ENCODE peak calls at places on chromosomes 12 and 14, in four cellular contexts. One of them, this sample, is unnamed. For H3K27me3, the result is how much of the 10 kb centered on the place peaks cover.

GRCh38 chr14:48527832-48528231 is 852.4 kb upstream of the MDGA2 start:
- DNase-seq in BE2C: no peak
- DNase-seq in HL-60: no peak
- DNase-seq in dorsolateral prefrontal cortex: no peak
- DNase-seq in this sample: no peak

GRCh38 chr12:104462931-104463339 is 6.2 kb downstream of the CHST11 start:
- DNase-seq in BE2C: no peak
- DNase-seq in HL-60: peak
- DNase-seq in dorsolateral prefrontal cortex: no peak
- DNase-seq in this sample: no peak

GRCh38 chr14:34646570-34647255 is 16.8 kb upstream of the SNX6 start:
- DNase-seq in BE2C: no peak
- DNase-seq in HL-60: no peak
- DNase-seq in dorsolateral prefrontal cortex: no peak
- DNase-seq in this sample: no peak

GRCh38 chr14:88841741-88842140 is 17.3 kb downstream of the TTC8 start:
- DNase-seq in BE2C: no peak
- DNase-seq in HL-60: no peak
- DNase-seq in dorsolateral prefrontal cortex: no peak
- DNase-seq in this sample: no peak

GRCh38 chr14:65821224-65821753 is 408.8 kb downstream of the FUT8 start:
- DNase-seq in BE2C: no peak
- DNase-seq in HL-60: no peak
- DNase-seq in dorsolateral prefrontal cortex: no peak
- DNase-seq in this sample: no peak

GRCh38 chr14:90039253-90040010 is 22.4 kb upstream of the KCNK13 start:
- DNase-seq in BE2C: no peak
- DNase-seq in HL-60: no peak
- DNase-seq in dorsolateral prefrontal cortex: no peak
- DNase-seq in this sample: no peak

GRCh38 chr12:57897296-57897974 is 43.9 kb upstream of the ATP23 start:
- DNase-seq in BE2C: no peak
- DNase-seq in HL-60: no peak
- DNase-seq in dorsolateral prefrontal cortex: no peak
- DNase-seq in this sample: no peak

GRCh38 chr14:92747701-92748258 is 647 bp downstream of the LGMN start:
- DNase-seq in BE2C: no peak
- DNase-seq in HL-60: no peak
- DNase-seq in dorsolateral prefrontal cortex: no peak
- DNase-seq in this sample: no peak

GRCh38 chr12:121800694-121801600 is 2.9 kb upstream of the SETD1B start:
- DNase-seq in BE2C: peak
- DNase-seq in HL-60: peak
- DNase-seq in dorsolateral prefrontal cortex: peak
- DNase-seq in this sample: peak

GRCh38 chr14:23380197-23381016 is 3.6 kb downstream of the CMTM5 start:
- DNase-seq in BE2C: no peak
- DNase-seq in HL-60: no peak
- DNase-seq in dorsolateral prefrontal cortex: no peak
- DNase-seq in this sample: no peak
- H3K27me3 ChIP-seq in BE2C: under half
- H3K27me3 ChIP-seq in HL-60: under half
- H3K27me3 ChIP-seq in dorsolateral prefrontal cortex: under half
- H3K27me3 ChIP-seq in this sample: under half

DNA sequence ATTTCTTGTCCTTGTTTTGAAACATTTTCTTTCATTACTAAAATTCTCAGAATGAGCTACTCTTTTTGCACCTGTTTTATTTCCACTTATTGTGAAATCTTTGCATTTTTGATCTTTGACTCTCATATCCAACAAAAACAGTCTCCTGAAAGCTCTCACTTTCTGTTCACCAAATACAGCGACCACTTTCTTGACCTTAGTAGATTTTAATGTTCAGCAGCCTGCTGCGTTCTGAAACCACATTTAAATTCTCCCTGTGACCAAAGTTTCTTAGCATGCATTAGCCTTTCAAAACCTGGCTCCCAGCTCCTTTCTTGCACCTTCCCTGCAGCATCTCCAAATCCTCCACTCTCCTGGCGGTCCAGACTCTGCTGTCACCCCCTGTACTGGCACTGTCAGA is 404.4 kb upstream of the PDE3A start:
- DNase-seq in BE2C: no peak
- DNase-seq in HL-60: no peak
- DNase-seq in dorsolateral prefrontal cortex: no peak
- DNase-seq in this sample: no peak
- H3K27me3 ChIP-seq in BE2C: under half
- H3K27me3 ChIP-seq in HL-60: under half
- H3K27me3 ChIP-seq in dorsolateral prefrontal cortex: under half
- H3K27me3 ChIP-seq in this sample: under half

GRCh38 chr12:127819066-127819465 is 447.9 kb upstream of the TMEM132C start:
- DNase-seq in BE2C: no peak
- DNase-seq in HL-60: no peak
- DNase-seq in dorsolateral prefrontal cortex: no peak
- DNase-seq in this sample: no peak

GRCh38 chr12:127811988-127812387 is 455.0 kb upstream of the TMEM132C start:
- DNase-seq in BE2C: no peak
- DNase-seq in HL-60: no peak
- DNase-seq in dorsolateral prefrontal cortex: no peak
- DNase-seq in this sample: no peak

GRCh38 chr12:127810026-127810425 is 456.9 kb upstream of the TMEM132C start:
- DNase-seq in BE2C: no peak
- DNase-seq in HL-60: no peak
- DNase-seq in dorsolateral prefrontal cortex: no peak
- DNase-seq in this sample: no peak

GRCh38 chr12:127809236-127809635 is 457.7 kb upstream of the TMEM132C start:
- DNase-seq in BE2C: no peak
- DNase-seq in HL-60: no peak
- DNase-seq in dorsolateral prefrontal cortex: no peak
- DNase-seq in this sample: no peak

DNA sequence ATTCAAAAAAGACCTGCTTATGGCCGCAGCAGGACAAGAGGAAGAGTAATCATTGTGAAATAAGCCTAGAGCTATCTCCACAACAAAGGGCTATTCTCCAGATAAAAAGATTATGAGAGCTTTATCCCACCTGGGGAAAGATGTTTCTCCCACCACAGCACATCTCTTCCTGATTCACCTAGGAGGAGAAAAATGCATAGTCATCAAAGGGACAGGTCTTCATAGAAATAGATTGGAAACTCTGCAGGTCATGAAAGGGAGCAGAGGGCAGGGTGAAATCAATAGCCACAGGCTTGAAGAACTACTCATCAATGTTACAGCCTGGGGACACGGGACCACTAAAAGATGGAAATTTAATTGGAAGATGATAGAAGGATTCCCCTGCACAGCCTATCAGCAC is 453.8 kb upstream of the TMEM132C start:
- DNase-seq in BE2C: no peak
- DNase-seq in HL-60: no peak
- DNase-seq in dorsolateral prefrontal cortex: no peak
- DNase-seq in this sample: no peak
- H3K27me3 ChIP-seq in BE2C: under half
- H3K27me3 ChIP-seq in HL-60: under half
- H3K27me3 ChIP-seq in dorsolateral prefrontal cortex: under half
- H3K27me3 ChIP-seq in this sample: under half

DNA sequence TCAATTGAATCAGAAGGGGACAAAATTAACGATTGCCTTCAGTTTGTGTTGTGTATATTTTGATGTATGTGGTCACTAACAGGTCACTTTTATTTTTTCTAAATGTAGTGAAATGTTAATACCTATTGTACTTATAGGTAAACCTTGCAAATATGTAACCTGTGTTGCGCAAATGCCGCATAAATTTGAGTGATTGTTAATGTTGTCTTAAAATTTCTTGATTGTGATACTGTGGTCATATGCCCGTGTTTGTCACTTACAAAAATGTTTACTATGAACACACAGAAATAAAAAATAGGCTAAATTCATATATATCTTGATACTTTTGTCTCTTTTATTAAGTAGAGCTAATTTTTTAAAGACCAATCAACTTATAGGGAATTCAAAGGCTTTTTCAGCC is 2.8 kb downstream of the FOXG1 start:
- DNase-seq in BE2C: no peak
- DNase-seq in HL-60: no peak
- DNase-seq in dorsolateral prefrontal cortex: no peak
- DNase-seq in this sample: no peak
- H3K27me3 ChIP-seq in BE2C: under half
- H3K27me3 ChIP-seq in HL-60: under half
- H3K27me3 ChIP-seq in dorsolateral prefrontal cortex: under half
- H3K27me3 ChIP-seq in this sample: under half

DNA sequence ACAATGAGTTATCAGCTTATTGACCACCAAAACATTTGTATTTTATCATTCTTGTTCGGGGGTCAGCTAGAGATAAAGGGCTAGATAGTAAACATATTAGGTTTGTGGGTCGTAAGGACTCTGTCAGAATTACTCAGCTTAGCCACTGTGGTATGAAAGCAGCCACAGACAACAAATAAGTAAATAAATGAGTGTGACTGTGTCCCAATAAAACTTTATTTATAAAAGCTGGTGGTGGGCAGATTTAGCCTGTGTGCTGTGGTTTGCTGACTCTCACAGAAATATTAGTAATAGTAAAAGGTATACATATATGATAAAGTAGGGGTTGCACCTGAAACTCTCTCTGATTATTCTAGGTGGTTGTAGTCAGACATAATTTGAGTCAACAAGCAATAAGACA is 56.1 kb downstream of the TPH2 start:
- DNase-seq in BE2C: no peak
- DNase-seq in HL-60: no peak
- DNase-seq in dorsolateral prefrontal cortex: no peak
- DNase-seq in this sample: no peak
- H3K27me3 ChIP-seq in BE2C: under half
- H3K27me3 ChIP-seq in HL-60: under half
- H3K27me3 ChIP-seq in dorsolateral prefrontal cortex: under half
- H3K27me3 ChIP-seq in this sample: under half

GRCh38 chr14:96626121-96626768 is 124.1 kb downstream of the PAPOLA start:
- DNase-seq in BE2C: no peak
- DNase-seq in HL-60: no peak
- DNase-seq in dorsolateral prefrontal cortex: no peak
- DNase-seq in this sample: no peak
- H3K27me3 ChIP-seq in BE2C: under half
- H3K27me3 ChIP-seq in HL-60: under half
- H3K27me3 ChIP-seq in dorsolateral prefrontal cortex: under half
- H3K27me3 ChIP-seq in this sample: under half

DNA sequence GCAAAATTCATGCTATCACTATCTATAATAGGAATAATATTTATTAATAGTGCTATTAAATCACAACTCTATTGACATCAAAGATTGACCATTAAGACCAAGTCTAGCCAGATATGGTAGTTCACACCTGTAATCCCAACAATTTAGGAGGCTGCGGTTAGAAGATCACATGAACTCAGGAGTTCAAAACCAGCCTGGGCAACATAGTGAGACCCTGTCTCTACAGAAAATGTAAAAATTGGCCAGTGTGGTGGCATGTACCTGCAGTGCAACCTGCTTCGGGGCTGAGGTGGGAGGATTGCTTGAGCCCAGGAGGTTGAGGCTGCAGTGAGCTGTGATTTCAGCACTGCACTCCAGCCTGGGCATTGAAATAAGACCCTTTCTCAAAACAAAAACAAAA is 11.0 kb downstream of the VEZT start:
- DNase-seq in BE2C: no peak
- DNase-seq in HL-60: no peak
- DNase-seq in dorsolateral prefrontal cortex: no peak
- DNase-seq in this sample: no peak
- H3K27me3 ChIP-seq in BE2C: under half
- H3K27me3 ChIP-seq in HL-60: under half
- H3K27me3 ChIP-seq in dorsolateral prefrontal cortex: under half
- H3K27me3 ChIP-seq in this sample: under half

GRCh38 chr12:132416121-132416673 is 73.8 kb upstream of the FBRSL1 start:
- DNase-seq in BE2C: no peak
- DNase-seq in HL-60: no peak
- DNase-seq in dorsolateral prefrontal cortex: no peak
- DNase-seq in this sample: peak
- H3K27me3 ChIP-seq in BE2C: under half
- H3K27me3 ChIP-seq in HL-60: under half
- H3K27me3 ChIP-seq in dorsolateral prefrontal cortex: under half
- H3K27me3 ChIP-seq in this sample: under half